ENCODE peak calls at places on chromosomes 1 and 21, in nine cellular contexts. U, O, P, S, M, I, W, Q and J are unnamed samples.
A peak's percentile ranks its signal among the peaks of the same experiment; 100 is the strongest.

GRCh38 chr1:39760074-39761008 is 10.8 kb downstream of the OXCT2 start:
- DNase-seq in O (no peak), Q (no peak), W (no peak), M (no peak), P (no peak), I (no peak), S (peak; percentile 73), U (no peak), J (no peak)

GRCh38 chr1:53087332-53088285 is 25.6 kb downstream of the PODN start:
- DNase-seq in Q (no peak), S (no peak), M (no peak), I (no peak), P (no peak), O (no peak), U (no peak), W (no peak), J (no peak)

GRCh38 chr21:37208741-37209225 is 58.4 kb downstream of the VPS26C start:
- DNase-seq in S (no peak), W (no peak), P (no peak), M (no peak), O (no peak), Q (peak; percentile 94), U (no peak), I (no peak), J (no peak)

GRCh38 chr1:229319487-229319886 is 23.4 kb downstream of the CCSAP start:
- DNase-seq in S (peak; percentile 45), Q (no peak), P (no peak), O (no peak), U (no peak), M (no peak), W (no peak), I (no peak), J (no peak)

GRCh38 chr1:160256396-160257046 is 5.8 kb downstream of the DCAF8 start:
- DNase-seq in U (no peak), P (no peak), W (no peak), O (no peak), M (no peak), I (peak; percentile 76), S (no peak), Q (peak; percentile 23), J (no peak)

GRCh38 chr1:151574575-151575529 is 34.7 kb downstream of the TUFT1 start:
- DNase-seq in W (no peak), U (peak; percentile 67), I (peak; percentile 87), Q (no peak), O (no peak), S (no peak), M (no peak), P (no peak), J (no peak)

GRCh38 chr1:225879521-225880209 is 2.5 kb downstream of the TMEM63A start:
- DNase-seq in I (no peak), U (no peak), M (no peak), P (peak; percentile 57), W (no peak), Q (no peak), S (no peak), O (no peak), J (no peak)

GRCh38 chr1:166703141-166703540 is 136.1 kb upstream of the POGK start:
- DNase-seq in W (no peak), S (no peak), I (no peak), U (no peak), O (no peak), M (no peak), Q (peak; percentile 5), P (no peak), J (no peak)

GRCh38 chr21:38120984-38121855 is 135.6 kb upstream of the KCNJ15 start:
- DNase-seq in M (peak; percentile 86), U (no peak), Q (no peak), I (no peak), S (no peak), W (no peak), P (no peak), O (no peak), J (no peak)

GRCh38 chr21:8991088-8991907 is 1530.1 kb upstream of the TPTE start:
- DNase-seq in I (no peak), W (no peak), Q (no peak), M (no peak), O (no peak), U (peak; percentile 95), P (no peak), S (peak; percentile 78), J (no peak)

GRCh38 chr21:8990326-8991087 is 1530.9 kb upstream of the TPTE start:
- DNase-seq in U (no peak), P (no peak), W (no peak), I (no peak), M (no peak), Q (no peak), S (peak; percentile 70), O (no peak), J (no peak)

GRCh38 chr21:8989883-8990325 is 1531.5 kb upstream of the TPTE start:
- DNase-seq in O (no peak), I (no peak), S (peak; percentile 83), P (no peak), W (no peak), Q (no peak), U (peak; percentile 96), M (no peak), J (no peak)

GRCh38 chr21:8989261-8989882 is 1532.0 kb upstream of the TPTE start:
- DNase-seq in W (no peak), P (no peak), O (no peak), Q (no peak), M (no peak), I (no peak), U (peak; percentile 94), S (no peak), J (no peak)

GRCh38 chr21:8988696-8989095 is 1532.7 kb upstream of the TPTE start:
- DNase-seq in O (no peak), Q (no peak), W (no peak), P (no peak), U (peak; percentile 92), I (no peak), M (no peak), S (no peak), J (no peak)
- H3K4me3 ChIP-seq in O (no peak overlapping the region), Q (no peak overlapping the region), W (no peak overlapping the region), P (no peak overlapping the region), U (peak overlapping the region; percentile 35), I (no peak overlapping the region), M (no peak overlapping the region), S (no peak overlapping the region), J (no peak overlapping the region)

DNA sequence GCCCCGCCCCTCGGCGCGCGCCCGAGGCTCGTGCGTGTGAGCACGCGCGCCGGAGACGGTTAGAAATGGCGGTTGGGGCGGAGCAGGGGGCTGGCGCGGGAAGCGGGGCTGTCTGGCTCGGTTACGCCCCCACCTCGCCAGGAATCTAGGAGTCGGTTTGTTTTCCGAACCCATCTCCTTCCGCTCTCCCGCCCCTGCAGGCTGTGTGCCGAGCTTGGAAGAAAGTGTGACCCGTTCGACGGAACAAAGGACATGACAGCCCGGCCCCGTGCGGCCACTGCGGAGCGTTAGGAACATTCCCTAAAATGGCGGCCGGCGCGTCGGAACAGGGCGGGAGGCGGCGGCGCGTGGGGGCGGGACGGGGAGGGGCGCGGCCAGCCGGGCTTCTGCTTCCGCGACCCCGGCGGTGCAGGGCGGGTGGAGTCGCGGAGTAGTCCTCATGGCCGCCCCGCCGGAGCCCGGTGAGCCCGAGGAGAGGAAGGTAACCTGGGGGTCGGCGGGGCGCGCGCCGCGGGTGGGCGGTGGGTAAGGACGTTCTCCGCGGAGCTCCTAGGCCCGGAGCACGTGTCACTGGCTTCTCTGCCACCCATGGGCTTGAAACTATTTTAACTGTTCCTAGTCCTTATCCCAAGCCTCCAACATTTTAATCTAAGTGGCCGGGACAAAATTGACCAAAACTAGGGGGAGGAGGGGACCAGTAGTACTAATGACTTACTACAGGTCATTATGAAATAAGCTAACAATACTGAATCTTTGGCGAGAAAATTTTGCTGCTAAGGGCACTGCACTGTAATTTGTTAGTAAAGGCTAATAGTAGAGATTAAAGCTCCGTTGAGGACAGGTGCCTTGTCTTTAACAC is at the start of gene COX20:
- DNase-seq in S (peak; percentile 97), P (peak; percentile 86), O (peak; percentile 93), I (peak; percentile 88), M (peak; percentile 92), Q (peak; percentile 90), W (peak; percentile 84), U (peak; percentile 95), J (peak; percentile 92)
- TF ChIP-seq POLR2A in S (peak; percentile 16), P (peak; percentile 86), O (peak; percentile 57), I (peak; percentile 86), M (peak; percentile 25), Q (peak; percentile 42), W (peak; percentile 52), U (peak; percentile 69), J (no peak)

DNA sequence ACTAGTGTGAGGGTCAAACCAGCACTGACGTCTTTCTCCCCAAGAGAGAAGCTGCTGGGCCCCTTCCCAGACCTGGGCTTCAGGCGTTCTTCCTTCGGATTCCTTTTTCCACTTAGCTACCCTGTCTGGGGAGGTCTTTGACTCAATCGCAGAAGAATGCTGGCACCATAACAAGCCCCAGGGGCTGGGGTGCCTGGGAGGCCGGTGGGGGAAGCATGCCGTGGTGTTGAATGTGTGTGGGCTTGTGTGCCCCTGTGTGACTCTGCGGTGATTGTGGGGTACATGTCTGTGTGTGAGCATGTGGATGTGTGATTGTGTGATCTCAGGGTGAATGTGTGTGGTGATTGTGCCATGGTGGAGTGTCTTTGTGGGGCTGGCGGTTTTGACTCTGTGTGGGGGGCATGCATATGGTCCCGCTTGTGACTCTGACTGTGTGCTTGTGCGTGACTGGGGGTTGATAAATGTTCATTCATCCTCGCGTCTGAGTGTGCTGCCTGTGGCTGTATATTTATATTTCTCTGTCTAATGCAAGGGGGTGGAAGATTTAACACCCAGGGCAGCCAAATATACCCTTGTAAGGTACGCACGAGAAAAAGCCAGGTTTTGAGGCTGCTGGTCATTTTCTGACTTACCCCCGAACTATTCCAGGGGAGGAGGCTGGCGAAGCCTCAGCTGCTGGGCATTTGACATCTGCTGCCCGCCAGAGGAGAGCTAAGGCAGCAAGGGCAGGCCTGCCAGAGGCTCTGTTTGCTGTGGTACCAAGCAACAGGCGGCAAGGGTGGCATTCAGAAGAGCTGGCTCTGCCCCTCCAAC is 1.1 kb upstream of the SYNC start:
- DNase-seq in O (peak; percentile 52), W (peak; percentile 11), S (no peak), Q (no peak), U (peak; percentile 70), M (peak; percentile 43), P (peak; percentile 24), I (peak; percentile 99), J (peak; percentile 30)
- H3K4me3 ChIP-seq in O (peak overlapping the region; percentile 39), W (peak overlapping the region; percentile 62), S (no peak overlapping the region), Q (no peak overlapping the region), U (peak overlapping the region; percentile 64), M (no peak overlapping the region), P (no peak overlapping the region), I (peak overlapping the region; percentile 77), J (peak overlapping the region; percentile 77)

GRCh38 chr1:19166066-19166465 is 44.0 kb downstream of the UBR4 start:
- DNase-seq in O (no peak), U (no peak), P (no peak), I (no peak), Q (no peak), M (no peak), W (no peak), S (no peak), J (no peak)

GRCh38 chr1:19165501-19165900 is 44.6 kb downstream of the UBR4 start:
- DNase-seq in U (no peak), W (no peak), I (no peak), S (no peak), M (no peak), O (no peak), P (no peak), Q (no peak), J (no peak)

GRCh38 chr1:19167140-19167539 is 42.9 kb downstream of the UBR4 start:
- DNase-seq in M (no peak), S (no peak), W (no peak), P (no peak), U (no peak), O (no peak), Q (no peak), I (no peak), J (no peak)

GRCh38 chr1:19163261-19163660 is 46.8 kb downstream of the UBR4 start:
- DNase-seq in Q (no peak), W (no peak), O (no peak), P (no peak), S (no peak), M (no peak), I (peak; percentile 93), U (no peak), J (no peak)

GRCh38 chr1:19164274-19165015 is 45.6 kb downstream of the UBR4 start:
- DNase-seq in S (no peak), Q (no peak), O (no peak), W (no peak), M (no peak), I (no peak), U (no peak), P (no peak), J (no peak)
- TF ChIP-seq POLR2A in S (no peak), Q (no peak), O (no peak), W (no peak), M (no peak), I (no peak), U (no peak), P (no peak), J (no peak)